ENCODE peak calls at places on chromosomes 6 and 20, in seven cellular contexts. T is CD8-positive, alpha-beta T cell; R is bronchial epithelial cell; I is aorta; K is effector memory CD4-positive, alpha-beta T cell; S is lower lobe of right lung; N is heart right ventricle. O is an unnamed sample. For H3K36me3, the result is how much of the 10 kb centered on the place peaks cover.

GRCh38 chr6:154614101-154614500 is 103.6 kb upstream of the CNKSR3 start:
- DNase-seq in T (no peak), R (no peak), N (no peak), K (no peak), I (no peak), S (no peak), O (no peak)

GRCh38 chr20:52105045-52105572 is 86.5 kb downstream of the ZFP64 start:
- DNase-seq in R (no peak), T (no peak), N (no peak), S (no peak), K (no peak), I (no peak), O (peak)

GRCh38 chr20:37270586-37271420 is 9.2 kb upstream of the GHRH start:
- DNase-seq in N (no peak), K (no peak), I (peak), T (no peak), S (no peak), R (no peak), O (no peak)

GRCh38 chr20:47382746-47383145 is 26.2 kb upstream of the ZMYND8 start:
- DNase-seq in I (no peak), K (no peak), S (no peak), T (no peak), R (no peak), N (no peak), O (no peak)

GRCh38 chr20:51042657-51043247 is 19.8 kb upstream of the KCNG1 start:
- DNase-seq in I (no peak), R (no peak), K (no peak), S (no peak), N (no peak), T (no peak), O (no peak)

GRCh38 chr6:148794797-148795196 is 48.0 kb downstream of the UST start:
- DNase-seq in K (no peak), I (no peak), T (no peak), R (no peak), S (no peak), N (no peak), O (no peak)

GRCh38 chr6:13447949-13448724 is 39.3 kb downstream of the GFOD1 start:
- DNase-seq in N (no peak), S (no peak), K (no peak), I (no peak), T (no peak), R (peak), O (no peak)

GRCh38 chr6:160454303-160454702 is 106.1 kb downstream of the SLC22A3 start:
- DNase-seq in I (no peak), N (no peak), T (no peak), R (no peak), K (no peak), S (no peak), O (no peak)

GRCh38 chr6:98054453-98054852 is 771.4 kb upstream of the MMS22L start:
- DNase-seq in S (no peak), K (no peak), N (no peak), R (peak), I (no peak), T (no peak), O (no peak)

GRCh38 chr20:38806855-38807655 is 1.6 kb downstream of the PPP1R16B start:
- DNase-seq in S (no peak), N (no peak), T (peak), K (peak), I (no peak), R (no peak), O (no peak)

GRCh38 chr20:45470262-45470931 is 844 bp downstream of the WFDC2 start:
- DNase-seq in K (no peak), S (peak), I (peak), N (no peak), R (no peak), T (no peak), O (peak)

GRCh38 chr20:57346477-57346876 is 4.6 kb upstream of the RAE1 start:
- DNase-seq in I (peak), N (peak), R (peak), S (peak), T (peak), K (peak), O (peak)

GRCh38 chr20:62646851-62647520 is 4.7 kb downstream of the SLCO4A1 start:
- DNase-seq in R (no peak), S (no peak), I (no peak), N (no peak), K (no peak), T (no peak), O (no peak)

GRCh38 chr6:13098808-13099570 is 229.3 kb downstream of the TBC1D7 start:
- DNase-seq in R (no peak), T (no peak), I (no peak), K (no peak), S (no peak), N (no peak), O (no peak)

GRCh38 chr6:42166444-42167141 is 6.6 kb upstream of the GUCA1A start:
- DNase-seq in K (peak), N (peak), I (peak), R (peak), T (peak), S (no peak), O (peak)

GRCh38 chr6:150998992-150999975 is 133.8 kb downstream of the MTHFD1L start:
- DNase-seq in I (no peak), T (no peak), R (no peak), S (no peak), N (no peak), K (no peak), O (no peak)

GRCh38 chr6:134132494-134133141 is 80.2 kb upstream of the SLC2A12 start:
- DNase-seq in I (no peak), R (no peak), N (no peak), T (no peak), S (no peak), K (no peak), O (no peak)

GRCh38 chr20:20594171-20594530 is 118.3 kb downstream of the RALGAPA2 start:
- DNase-seq in R (peak), I (no peak), S (no peak), N (no peak), T (no peak), K (no peak), O (peak)

DNA sequence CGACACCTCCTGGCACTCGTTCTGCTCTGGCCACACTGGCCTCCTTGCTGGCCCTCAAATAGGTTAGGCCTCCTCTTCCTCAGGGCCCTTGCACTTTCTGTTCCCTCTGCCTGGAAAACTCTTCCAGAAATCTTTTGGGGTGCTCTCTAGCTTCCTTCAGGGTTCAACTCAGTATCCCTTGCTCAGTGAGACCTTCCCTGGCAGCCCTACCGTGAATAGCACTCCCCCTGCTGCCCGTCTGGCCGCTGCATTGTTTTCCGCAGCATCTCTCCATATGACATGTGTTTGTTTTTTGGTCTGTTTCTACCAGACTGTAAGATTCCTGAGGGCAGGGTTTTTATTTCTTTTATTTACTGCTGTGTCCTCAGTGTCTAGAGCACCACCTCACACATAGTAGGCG is 6.7 kb downstream of the DDX27 start:
- DNase-seq in T (no peak), R (no peak), S (no peak), K (no peak), N (no peak), I (no peak), O (no peak)
- H3K36me3 ChIP-seq in T (half or more), R (under half), S (half or more), K (half or more), N (under half), I (under half), O (under half)

DNA sequence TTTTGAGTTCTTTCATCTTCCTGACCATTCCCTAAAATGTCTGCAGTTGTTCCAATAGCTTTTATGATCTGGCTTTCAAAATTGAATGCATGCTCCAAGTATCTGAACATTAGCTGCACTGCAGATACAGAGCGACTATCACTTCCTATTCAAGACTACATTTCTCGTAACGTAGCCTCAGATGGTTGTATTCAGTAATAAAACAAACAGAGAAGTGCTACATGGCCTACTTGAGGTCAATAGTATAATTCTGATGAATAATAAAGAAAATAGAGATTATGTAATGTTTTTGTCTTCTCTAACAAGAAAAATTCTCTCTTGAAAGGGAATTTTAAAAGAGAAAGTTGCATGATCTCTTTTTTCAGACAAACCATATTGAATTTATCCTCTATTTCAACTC is 333.9 kb upstream of the IRAK1BP1 start:
- DNase-seq in S (no peak), K (no peak), I (no peak), R (no peak), N (no peak), T (no peak), O (no peak)
- H3K36me3 ChIP-seq in S (under half), K (under half), I (under half), R (under half), N (under half), T (under half), O (under half)

DNA sequence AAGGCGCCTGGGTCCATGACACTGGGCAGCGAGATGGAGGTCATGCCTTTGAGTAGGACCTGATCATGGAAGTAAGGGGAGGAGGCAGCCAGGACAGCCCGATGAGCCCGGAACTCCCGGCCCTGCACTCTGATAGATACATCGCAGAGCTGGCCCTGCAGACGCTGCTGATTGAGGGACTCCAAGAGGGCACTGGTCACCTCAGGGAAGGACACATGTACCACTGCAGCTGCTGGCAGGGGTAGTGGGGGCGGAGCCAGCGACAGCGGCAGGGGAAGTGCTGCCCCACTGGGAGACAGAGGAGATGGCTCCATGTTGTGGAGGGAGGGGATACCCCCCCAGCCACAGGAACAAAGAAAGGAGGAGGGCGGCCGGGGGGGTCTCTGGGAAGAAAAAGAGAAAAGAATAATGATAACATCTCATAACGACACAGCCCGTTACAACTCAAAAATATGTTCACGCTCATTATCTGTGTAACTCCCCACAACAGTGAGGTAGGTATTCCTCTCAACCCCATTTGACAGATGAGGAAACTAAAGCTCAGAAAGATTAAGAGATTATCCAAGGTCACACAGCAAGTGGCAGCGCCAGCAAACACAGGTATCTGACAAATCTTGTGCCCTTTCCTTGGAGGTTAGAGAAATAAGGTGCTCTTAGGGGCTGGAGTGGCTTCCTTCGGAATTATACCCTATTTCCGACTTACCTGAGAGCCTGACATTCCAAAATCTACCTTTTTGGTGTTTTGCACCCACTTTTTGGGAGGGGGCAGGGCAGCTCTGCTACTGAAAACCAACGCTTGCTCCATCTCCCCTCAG is 734 bp downstream of the ZBTB22 start:
- DNase-seq in S (no peak), N (no peak), I (no peak), K (no peak), T (no peak), R (no peak), O (no peak)
- H3K36me3 ChIP-seq in S (under half), N (under half), I (under half), K (under half), T (under half), R (under half), O (under half)

GRCh38 chr6:18211338-18211737 is 53.0 kb downstream of the DEK start:
- DNase-seq in T (no peak), K (no peak), I (no peak), S (no peak), N (no peak), R (no peak), O (no peak)

GRCh38 chr6:18214003-18214402 is 50.3 kb downstream of the DEK start:
- DNase-seq in I (no peak), T (no peak), N (no peak), R (no peak), K (no peak), S (no peak), O (no peak)

GRCh38 chr6:18213439-18213838 is 50.9 kb downstream of the DEK start:
- DNase-seq in T (no peak), R (no peak), I (no peak), S (no peak), K (no peak), N (no peak), O (no peak)

GRCh38 chr6:18210707-18211106 is 53.6 kb downstream of the DEK start:
- DNase-seq in T (no peak), K (no peak), N (no peak), S (no peak), I (no peak), R (no peak), O (no peak)

GRCh38 chr6:18212231-18212630 is 52.1 kb downstream of the DEK start:
- DNase-seq in R (no peak), I (no peak), S (no peak), N (no peak), T (no peak), K (no peak), O (no peak)
- H3K36me3 ChIP-seq in R (under half), I (under half), S (half or more), N (under half), T (under half), K (under half), O (under half)